ENCODE peak calls at places on chromosomes 11 and 22, in eight cellular contexts. S is T1000; C is foreskin fibroblast; Y is neural crest cell; V is NCI-H1694 treated with DMSO at 0.1 percent for 48 hours; M is kidney glomerular epithelial cell; B is activated effector memory CD4-positive, alpha-beta T cell treated with Interleukin-2 at 50 U/mL for 16 hours; O is ACHN. F is an unnamed sample.

GRCh38 chr11:73876424-73877300 is at the start of the genes COA4 and PAAF1:
- DNase-seq in S (peak), C (peak), Y (peak), V (peak), M (peak), B (peak), O (peak), F (peak)

GRCh38 chr11:118318112-118319030 is 13.8 kb downstream of the CD3E start:
- DNase-seq in S (no peak), C (no peak), Y (no peak), V (no peak), M (no peak), B (no peak), O (no peak), F (no peak)

GRCh38 chr11:67026941-67027340 is 4.0 kb downstream of the SYT12 start:
- DNase-seq in S (no peak), C (no peak), Y (no peak), V (no peak), M (no peak), B (no peak), O (no peak), F (no peak)

GRCh38 chr11:127564803-127565202 is 564.2 kb upstream of the KIRREL3 start:
- DNase-seq in S (peak), C (no peak), Y (no peak), V (no peak), M (no peak), B (no peak), O (no peak), F (no peak)

GRCh38 chr22:41621099-41621910 is at the start of gene XRCC6:
- DNase-seq in S (peak), C (peak), Y (peak), V (peak), M (peak), B (peak), O (peak), F (peak)

GRCh38 chr11:28673687-28674431 is 565.7 kb downstream of the METTL15 start:
- DNase-seq in S (no peak), C (peak), Y (no peak), V (no peak), M (no peak), B (no peak), O (no peak), F (no peak)

GRCh38 chr11:76604652-76605241 is 65.8 kb downstream of the LRRC32 start:
- DNase-seq in S (no peak), C (peak), Y (no peak), V (no peak), M (no peak), B (no peak), O (no peak), F (peak)

GRCh38 chr11:67745181-67745726 is 70.8 kb upstream of the ALDH3B2 start:
- DNase-seq in S (no peak), C (no peak), Y (no peak), V (no peak), M (no peak), B (no peak), O (no peak), F (no peak)

GRCh38 chr11:77186302-77186701 is 58.3 kb downstream of the MYO7A start:
- DNase-seq in S (no peak), C (no peak), Y (no peak), V (no peak), M (no peak), B (no peak), O (no peak), F (no peak)

GRCh38 chr22:44460287-44461082 is 37.5 kb downstream of the RTL6 start:
- DNase-seq in S (no peak), C (no peak), Y (no peak), V (no peak), M (no peak), B (no peak), O (no peak), F (peak)

GRCh38 chr11:133926466-133927246 is 30.1 kb downstream of the IGSF9B start:
- DNase-seq in S (no peak), C (no peak), Y (no peak), V (no peak), M (no peak), B (no peak), O (no peak), F (no peak)

GRCh38 chr11:94326947-94327346 is 22.6 kb downstream of the IZUMO1R start:
- DNase-seq in S (no peak), C (no peak), Y (no peak), V (no peak), M (no peak), B (no peak), O (no peak), F (no peak)